ENCODE peak calls at places on chromosome 17, in four cellular contexts. E is stimulated activated naive CD8-positive, alpha-beta T cell treated with anti-CD3 and anti-CD28 coated beads, Interleukin-15, Interleukin-2, amounts not matched to agents 100 U/mL and 50 U/mL, for 24 hours; O is neural crest cell; W is activated T-cell treated with anti-CD3 and anti-CD28 coated beads for 48 hours. P is an unnamed sample.

GRCh38 chr17:556431-556995 is 158.1 kb downstream of the VPS53 start:
- DNase-seq in E (no peak), O (no peak), W (no peak), P (no peak)

GRCh38 chr17:29847118-29847517 is 82.9 kb downstream of the SSH2 start:
- DNase-seq in E (no peak), O (no peak), W (no peak), P (no peak)

GRCh38 chr17:77070888-77071279 is 69.9 kb upstream of the SEC14L1 start:
- DNase-seq in E (no peak), O (no peak), W (no peak), P (no peak)

GRCh38 chr17:62017496-62017895 is 47.6 kb downstream of the MED13 start:
- DNase-seq in E (no peak), O (no peak), W (no peak), P (no peak)

GRCh38 chr17:40415390-40415789 is 2.3 kb downstream of the TOP2A start:
- DNase-seq in E (no peak), O (no peak), W (no peak), P (no peak)

GRCh38 chr17:5662409-5663150 is 78.3 kb upstream of the NLRP1 start:
- DNase-seq in E (no peak), O (no peak), W (no peak), P (no peak)

GRCh38 chr17:17127730-17128291 is 78.3 kb downstream of the PLD6 start:
- DNase-seq in E (no peak), O (no peak), W (no peak), P (no peak)

GRCh38 chr17:81635973-81636504 is 873 bp downstream of the NPLOC4 start:
- DNase-seq in E (no peak), O (no peak), W (no peak), P (no peak)

GRCh38 chr17:75096082-75096625 is 8.4 kb downstream of the SLC16A5 start:
- DNase-seq in E (no peak), O (no peak), W (no peak), P (no peak)

GRCh38 chr17:42055496-42055895 is 5.1 kb upstream of the C17orf113 start:
- DNase-seq in E (no peak), O (no peak), W (no peak), P (no peak)

GRCh38 chr17:3986939-3987335 is 22.7 kb upstream of the ATP2A3 start:
- DNase-seq in E (no peak), O (no peak), W (no peak), P (no peak)

GRCh38 chr17:79108870-79109269 is 34.2 kb downstream of the ENGASE start:
- DNase-seq in E (no peak), O (no peak), W (no peak), P (no peak)

GRCh38 chr17:58308173-58308984 is 20.2 kb downstream of the TSPOAP1 start:
- DNase-seq in E (no peak), O (no peak), W (no peak), P (no peak)

GRCh38 chr17:18186271-18186982 is 2.8 kb downstream of the ALKBH5 start:
- DNase-seq in E (no peak), O (no peak), W (no peak), P (no peak)

P was measured in T follicular helper cell.